ENCODE peak calls at places on chromosomes 7 and 10, in four cellular contexts. Z, W, V and S are unnamed samples.

GRCh38 chr10:94125856-94126255 is 132.1 kb downstream of the PLCE1 start:
- DNase-seq in Z (no peak), W (no peak), V (peak; percentile 84), S (peak; percentile 94)

GRCh38 chr7:80428161-80429054 is 83.5 kb downstream of the GNAT3 start:
- DNase-seq in Z (no peak), W (no peak), V (peak; percentile 71), S (peak; percentile 79)

GRCh38 chr10:120760246-120760645 is 90.9 kb upstream of the WDR11 start:
- DNase-seq in Z (no peak), W (no peak), V (no peak), S (no peak)

GRCh38 chr10:97069576-97070362 is 116.0 kb downstream of the SLIT1 start:
- DNase-seq in Z (no peak), W (no peak), V (no peak), S (no peak)

GRCh38 chr7:22066484-22066883 is 120.8 kb upstream of the CDCA7L start:
- DNase-seq in Z (no peak), W (no peak), V (no peak), S (no peak)

GRCh38 chr10:50347394-50347802 is 96.1 kb upstream of the ASAH2 start:
- DNase-seq in Z (peak; percentile 10), W (no peak), V (peak; percentile 48), S (no peak)

GRCh38 chr10:1395025-1395981 is 339.1 kb downstream of the WDR37 start:
- DNase-seq in Z (no peak), W (no peak), V (no peak), S (no peak)

GRCh38 chr7:114297121-114297520 is 117.5 kb upstream of the FOXP2 start:
- DNase-seq in Z (no peak), W (no peak), V (no peak), S (no peak)

GRCh38 chr7:74417419-74417971 is 36.2 kb upstream of the GTF2IRD1 start:
- DNase-seq in Z (peak; percentile 53), W (peak; percentile 13), V (peak; percentile 52), S (peak; percentile 61)